ENCODE peak calls at places on chromosomes 11 and 22, in six cellular contexts. Z is transverse colon, A is tibial nerve, V is right cardiac atrium, S is heart left ventricle, W is heart right ventricle. P is an unnamed sample.
A peak's percentile ranks its signal among the peaks of the same experiment; 100 is the strongest.

GRCh38 chr22:20783300-20783673 is 9.4 kb downstream of the SERPIND1 start:
- DNase-seq in Z (no peak), A (no peak), V (no peak), S (no peak), W (no peak), P (no peak)

GRCh38 chr11:100831929-100832480 is 144.9 kb downstream of the ARHGAP42 start:
- DNase-seq in Z (no peak), A (no peak), V (peak; percentile 53), S (no peak), W (no peak), P (no peak)

GRCh38 chr11:78564889-78565467 is 9.7 kb downstream of the NARS2 start:
- DNase-seq in Z (no peak), A (no peak), V (no peak), S (no peak), W (no peak), P (no peak)

GRCh38 chr11:27514558-27514957 is 8.0 kb upstream of the LIN7C start:
- DNase-seq in Z (no peak), A (no peak), V (no peak), S (peak; percentile 64), W (peak; percentile 60), P (no peak)

GRCh38 chr11:47609675-47610074 is 15.5 kb upstream of the C1QTNF4 start:
- DNase-seq in Z (no peak), A (no peak), V (no peak), S (no peak), W (no peak), P (no peak)

GRCh38 chr22:20785415-20785814 is 11.5 kb downstream of the SERPIND1 start:
- DNase-seq in Z (no peak), A (no peak), V (no peak), S (no peak), W (no peak), P (no peak)

GRCh38 chr11:123083623-123084029 is 21.7 kb upstream of the HSPA8 start:
- DNase-seq in Z (peak; percentile 86), A (peak; percentile 65), V (peak; percentile 84), S (peak; percentile 89), W (peak; percentile 94), P (no peak)

GRCh38 chr22:19178065-19178658 is 374 bp downstream of the SLC25A1 start:
- DNase-seq in Z (peak; percentile 72), A (no peak), V (no peak), S (peak; percentile 59), W (no peak), P (peak; percentile 84)

GRCh38 chr22:43829904-43830851 is 18.1 kb upstream of the EFCAB6 start:
- DNase-seq in Z (no peak), A (peak; percentile 70), V (peak; percentile 94), S (peak; percentile 81), W (peak; percentile 83), P (no peak)

GRCh38 chr11:121886005-121886739 is 229.8 kb downstream of the BLID start:
- DNase-seq in Z (no peak), A (peak; percentile 61), V (peak; percentile 82), S (peak; percentile 45), W (no peak), P (no peak)

GRCh38 chr11:26599421-26599820 is 27.4 kb upstream of the MUC15 start:
- DNase-seq in Z (no peak), A (no peak), V (no peak), S (no peak), W (no peak), P (no peak)

GRCh38 chr11:34669458-34669857 is 48.6 kb downstream of the EHF start:
- DNase-seq in Z (no peak), A (no peak), V (no peak), S (no peak), W (no peak), P (no peak)

GRCh38 chr11:11396290-11397042 is 43.4 kb upstream of the CSNK2A3 start:
- DNase-seq in Z (no peak), A (no peak), V (no peak), S (no peak), W (no peak), P (no peak)

GRCh38 chr11:62804310-62805043 is 763 bp downstream of the NXF1 start:
- DNase-seq in Z (no peak), A (no peak), V (no peak), S (no peak), W (no peak), P (no peak)

GRCh38 chr22:49849161-49850020 is 4.3 kb upstream of the ZBED4 start:
- DNase-seq in Z (no peak), A (no peak), V (no peak), S (no peak), W (no peak), P (no peak)

GRCh38 chr22:49848690-49849160 is 4.9 kb upstream of the ZBED4 start:
- DNase-seq in Z (no peak), A (no peak), V (no peak), S (no peak), W (no peak), P (no peak)

GRCh38 chr22:49847751-49848689 is 5.6 kb upstream of the ZBED4 start:
- DNase-seq in Z (peak; percentile 37), A (no peak), V (no peak), S (peak; percentile 45), W (no peak), P (peak; percentile 55)

GRCh38 chr22:49845241-49845640 is 8.4 kb upstream of the ZBED4 start:
- DNase-seq in Z (no peak), A (no peak), V (no peak), S (no peak), W (no peak), P (no peak)

DNA sequence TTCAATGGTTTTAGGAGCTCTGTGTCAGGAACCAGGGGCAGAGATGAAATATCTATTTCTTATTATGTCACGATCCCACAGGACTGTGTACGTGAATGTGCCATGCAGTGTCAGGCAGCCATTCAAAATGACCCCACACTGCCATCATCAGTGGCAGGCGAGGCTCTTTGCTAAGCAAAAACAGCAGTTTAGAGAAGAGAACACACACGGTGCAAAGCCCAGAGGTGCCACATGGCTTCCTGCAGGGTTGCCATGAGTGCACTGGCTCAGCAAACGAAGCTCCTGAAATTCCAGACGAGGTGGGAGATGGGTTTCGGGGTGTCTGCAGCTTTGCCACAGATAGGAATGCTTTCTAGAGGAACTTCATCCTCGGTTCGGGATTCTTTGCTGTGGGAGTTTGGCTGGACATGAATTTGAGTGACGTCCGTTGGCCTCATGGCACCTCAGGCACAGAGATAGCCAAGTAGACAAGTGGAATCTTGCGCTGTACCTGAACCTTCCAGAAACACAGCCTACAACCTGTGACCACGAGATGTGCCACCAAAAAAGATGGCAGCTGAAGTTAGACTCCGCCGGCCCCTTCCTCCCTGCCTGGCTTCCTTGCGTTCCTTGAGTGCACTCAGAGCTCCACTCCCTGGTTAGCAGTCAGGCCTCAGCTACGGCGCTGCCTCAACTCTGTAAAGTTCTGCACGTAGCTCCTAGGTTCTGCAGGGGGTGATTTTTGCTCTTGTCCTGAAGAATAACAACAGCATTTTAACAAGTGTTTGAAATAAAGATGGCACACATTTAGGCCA is 7.8 kb upstream of the ZBED4 start:
- DNase-seq in Z (no peak), A (no peak), V (no peak), S (no peak), W (no peak), P (no peak)
- H3K4me1 ChIP-seq in Z (peaks cover 20% of the 10 kb centered on the region), A (peaks cover 18% of the 10 kb centered on the region), V (no peaks in the 10 kb centered on the region), S (peaks cover 8% of the 10 kb centered on the region), W (peaks cover 20% of the 10 kb centered on the region), P (peaks cover 15% of the 10 kb centered on the region)

DNA sequence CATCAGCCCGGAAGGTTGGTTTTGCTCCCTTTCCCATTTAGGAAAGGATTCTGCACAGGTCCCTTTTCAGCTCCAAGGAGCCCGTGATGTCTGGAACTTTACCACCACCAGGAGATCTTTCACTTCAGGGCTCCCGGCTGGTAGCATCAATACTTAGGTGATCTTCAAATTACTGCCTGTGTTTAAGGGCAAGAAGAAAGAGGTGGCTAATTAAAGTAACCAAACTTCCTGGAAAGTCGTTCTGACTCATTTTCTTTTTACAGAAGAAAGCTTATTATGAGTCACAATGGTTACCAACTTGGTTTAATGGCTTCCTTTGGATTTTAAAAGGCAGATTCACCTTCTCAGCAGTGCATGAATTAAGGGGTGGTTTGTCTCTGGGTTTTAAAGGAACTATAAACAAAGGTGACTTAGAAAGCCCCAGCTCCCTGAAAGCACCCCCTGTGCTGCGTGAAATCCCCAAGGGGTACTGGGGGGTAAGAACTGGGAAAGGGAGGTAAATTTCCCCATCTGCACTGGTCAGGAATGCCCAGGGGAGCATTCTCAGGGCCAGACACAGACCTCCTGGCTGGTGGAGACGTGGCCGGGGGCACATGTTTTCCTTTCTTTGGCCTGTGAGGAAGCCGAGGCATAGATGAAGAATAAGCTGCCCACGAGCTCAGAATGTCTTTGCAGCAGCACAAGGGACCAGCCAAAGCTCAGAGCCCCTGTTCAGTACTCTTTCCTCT is 8.8 kb downstream of the POU2F3 start:
- DNase-seq in Z (no peak), A (no peak), V (no peak), S (no peak), W (no peak), P (no peak)
- H3K4me1 ChIP-seq in Z (no peaks in the 10 kb centered on the region), A (no peaks in the 10 kb centered on the region), V (no peaks in the 10 kb centered on the region), S (no peaks in the 10 kb centered on the region), W (no peaks in the 10 kb centered on the region), P (no peaks in the 10 kb centered on the region)

GRCh38 chr22:40046126-40046525 is 51.4 kb downstream of the FAM83F start:
- DNase-seq in Z (no peak), A (no peak), V (no peak), S (no peak), W (no peak), P (no peak)
- H3K4me1 ChIP-seq in Z (peaks cover 22% of the 10 kb centered on the region), A (peaks cover 31% of the 10 kb centered on the region), V (peaks cover 1% of the 10 kb centered on the region), S (peaks cover 3% of the 10 kb centered on the region), W (peaks cover 47% of the 10 kb centered on the region), P (peaks cover 13% of the 10 kb centered on the region)

GRCh38 chr11:32391479-32391878 is 43.9 kb downstream of the WT1 start:
- DNase-seq in Z (no peak), A (no peak), V (no peak), S (no peak), W (no peak), P (no peak)
- H3K4me1 ChIP-seq in Z (no peaks in the 10 kb centered on the region), A (no peaks in the 10 kb centered on the region), V (no peaks in the 10 kb centered on the region), S (no peaks in the 10 kb centered on the region), W (peaks cover 13% of the 10 kb centered on the region), P (peaks cover 4% of the 10 kb centered on the region)

DNA sequence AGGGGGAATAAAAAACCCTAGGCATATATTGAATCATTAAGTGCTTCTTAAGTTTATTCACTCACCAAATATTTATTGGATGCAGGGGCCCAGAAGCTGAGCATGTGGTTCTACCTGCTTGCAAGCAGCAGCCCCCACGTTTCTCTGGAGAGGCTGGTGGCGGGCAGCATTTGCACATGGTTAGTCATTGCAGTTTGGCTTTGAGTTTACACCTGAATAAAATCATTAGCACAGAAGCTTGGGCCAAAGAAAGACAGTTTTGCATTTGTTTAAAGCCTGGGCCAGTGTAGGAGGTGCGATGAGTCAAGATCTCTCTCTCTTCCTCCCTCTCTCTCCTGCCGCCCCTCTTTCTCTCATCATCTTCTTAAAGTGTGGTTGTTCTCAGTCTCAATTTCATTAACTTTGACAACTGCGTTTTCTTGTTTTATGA is 72.6 kb downstream of the C22orf31 start:
- DNase-seq in Z (no peak), A (no peak), V (no peak), S (no peak), W (no peak), P (no peak)
- H3K4me1 ChIP-seq in Z (peaks cover 2% of the 10 kb centered on the region), A (no peaks in the 10 kb centered on the region), V (peaks cover 4% of the 10 kb centered on the region), S (no peaks in the 10 kb centered on the region), W (peaks cover 4% of the 10 kb centered on the region), P (no peaks in the 10 kb centered on the region)

GRCh38 chr11:67415501-67416304 is at the start of gene CARNS1:
- DNase-seq in Z (no peak), A (no peak), V (peak; percentile 71), S (no peak), W (no peak), P (no peak)
- H3K4me1 ChIP-seq in Z (peaks cover 37% of the 10 kb centered on the region), A (peaks cover 57% of the 10 kb centered on the region), V (peaks cover 8% of the 10 kb centered on the region), S (peaks cover 3% of the 10 kb centered on the region), W (peaks cover 57% of the 10 kb centered on the region), P (peaks cover 27% of the 10 kb centered on the region)